ENCODE peak calls at places on chromosome 22, in four cellular contexts. M is keratinocyte, U is fibroblast of lung, S is pancreas. Y is an unnamed sample.

GRCh38 chr22:41915035-41915782 is at the start of gene SHISA8:
- DNase-seq in U (no peak), S (peak; percentile 33), M (no peak), Y (no peak)

GRCh38 chr22:39518996-39519680 is 1.2 kb upstream of the ATF4 start:
- DNase-seq in S (peak; percentile 29), U (peak; percentile 46), M (no peak), Y (no peak)

GRCh38 chr22:41479671-41480396 is 10.9 kb downstream of the ACO2 start:
- DNase-seq in M (no peak), U (peak; percentile 73), S (no peak), Y (no peak)

GRCh38 chr22:31757265-31757664 is 3.4 kb downstream of the DEPDC5 start:
- DNase-seq in U (no peak), S (no peak), M (no peak), Y (no peak)

GRCh38 chr22:49209452-49210195 is 618.0 kb downstream of the BRD1 start:
- DNase-seq in S (no peak), U (no peak), M (no peak), Y (no peak)

GRCh38 chr22:45101828-45102227 is 61.9 kb upstream of the NUP50 start:
- DNase-seq in M (no peak), U (peak; percentile 76), S (no peak), Y (no peak)

GRCh38 chr22:17481424-17481823 is 81.9 kb upstream of the SLC25A18 start:
- DNase-seq in M (no peak), U (no peak), S (no peak), Y (no peak)

GRCh38 chr22:40620464-40621046 is 16.0 kb downstream of the MRTFA start:
- DNase-seq in U (peak; percentile 21), M (peak; percentile 73), S (no peak), Y (peak; percentile 34)

GRCh38 chr22:47090591-47091240 is 328.3 kb downstream of the TBC1D22A start:
- DNase-seq in U (peak; percentile 47), S (no peak), M (peak; percentile 19), Y (no peak)

GRCh38 chr22:48606684-48607307 is 1220.9 kb downstream of the BRD1 start:
- DNase-seq in M (no peak), S (no peak), U (no peak), Y (no peak)

GRCh38 chr22:30425616-30426394 is at the start of gene MTFP1:
- DNase-seq in M (no peak), S (peak; percentile 44), U (peak; percentile 63), Y (no peak)
- TF ChIP-seq CTCF in M (no peak), S (no peak), U (no peak), Y (no peak)

DNA sequence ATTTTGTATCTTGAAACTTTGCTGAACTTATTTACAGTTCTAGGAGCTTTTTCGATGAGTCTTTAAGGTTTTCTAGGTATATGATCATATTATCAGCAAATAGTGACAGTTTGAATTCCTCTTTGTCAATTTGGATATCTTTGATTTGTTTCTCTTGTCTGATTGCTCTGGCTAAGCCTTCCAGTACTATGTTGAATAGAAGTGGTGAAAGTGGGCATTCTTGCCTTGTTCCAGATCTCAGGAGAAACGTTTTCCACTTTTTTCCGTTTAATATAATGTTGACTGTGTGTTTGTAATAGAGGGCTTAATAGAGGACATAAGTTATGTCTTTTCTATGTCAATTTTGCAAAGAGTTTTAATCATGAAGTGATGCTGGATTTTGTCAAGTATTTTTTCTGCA is 124.3 kb downstream of the ZNF280B start:
- DNase-seq in M (no peak), S (no peak), U (no peak), Y (no peak)
- H3K27me3 ChIP-seq in M (peaks cover 6% of the 10 kb centered on the region), S (no peaks in the 10 kb centered on the region), U (no peaks in the 10 kb centered on the region), Y (peaks cover 4% of the 10 kb centered on the region)

GRCh38 chr22:23104109-23104971 is 34.0 kb downstream of the GNAZ start:
- DNase-seq in S (no peak), M (no peak), U (no peak), Y (no peak)
- TF ChIP-seq CTCF in S (no peak), M (no peak), U (no peak), Y (no peak)

GRCh38 chr22:50548913-50549790 is 3.5 kb downstream of the KLHDC7B start:
- DNase-seq in S (no peak), M (no peak), U (no peak), Y (no peak)

GRCh38 chr22:50547231-50547851 is 1.6 kb downstream of the KLHDC7B start:
- DNase-seq in M (no peak), S (no peak), U (no peak), Y (no peak)

GRCh38 chr22:50546326-50547230 is 879 bp downstream of the KLHDC7B start:
- DNase-seq in U (no peak), S (no peak), M (no peak), Y (no peak)

GRCh38 chr22:50550395-50550794 is 4.7 kb downstream of the KLHDC7B start:
- DNase-seq in M (no peak), U (no peak), S (no peak), Y (no peak)

GRCh38 chr22:50548046-50548912 is 2.6 kb downstream of the KLHDC7B start:
- DNase-seq in S (no peak), U (no peak), M (no peak), Y (no peak)
- H3K27me3 ChIP-seq in S (no peaks in the 10 kb centered on the region), U (peaks cover 33% of the 10 kb centered on the region), M (peaks cover 13% of the 10 kb centered on the region), Y (peaks cover 63% of the 10 kb centered on the region)

GRCh38 chr22:19555651-19556050 is 31.4 kb upstream of the CLDN5 start:
- DNase-seq in S (no peak), M (no peak), U (no peak), Y (no peak)
- TF ChIP-seq CTCF in S (no peak), M (no peak), U (no peak), Y (no peak)

GRCh38 chr22:37604875-37605274 is 3.8 kb upstream of the GGA1 start:
- DNase-seq in M (no peak), S (no peak), U (no peak), Y (no peak)
- H3K27me3 ChIP-seq in M (no peaks in the 10 kb centered on the region), S (no peaks in the 10 kb centered on the region), U (peaks cover 8% of the 10 kb centered on the region), Y (peaks cover 4% of the 10 kb centered on the region)

GRCh38 chr22:38309614-38310517 is 7.4 kb downstream of the CSNK1E start:
- DNase-seq in S (no peak), M (no peak), U (peak; percentile 42), Y (no peak)

GRCh38 chr22:38311331-38311635 is 6.0 kb downstream of the CSNK1E start:
- DNase-seq in M (no peak), U (no peak), S (no peak), Y (no peak)

GRCh38 chr22:38312261-38312800 is 4.9 kb downstream of the CSNK1E start:
- DNase-seq in S (no peak), M (no peak), U (peak; percentile 49), Y (no peak)

GRCh38 chr22:38308791-38309498 is 8.3 kb downstream of the CSNK1E start:
- DNase-seq in M (no peak), U (no peak), S (no peak), Y (no peak)

GRCh38 chr22:38310518-38311330 is 6.5 kb downstream of the CSNK1E start:
- DNase-seq in S (no peak), M (no peak), U (no peak), Y (no peak)
- TF ChIP-seq CTCF in S (no peak), M (no peak), U (no peak), Y (no peak)

GRCh38 chr22:37529652-37530345 is 10.6 kb upstream of the CARD10 start:
- DNase-seq in S (no peak), U (no peak), M (no peak), Y (no peak)

GRCh38 chr22:37526376-37526775 is 7.2 kb upstream of the CARD10 start:
- DNase-seq in M (peak; percentile 89), U (no peak), S (no peak), Y (no peak)

GRCh38 chr22:37525073-37525745 is 6.0 kb upstream of the CARD10 start:
- DNase-seq in U (peak; percentile 61), M (no peak), S (no peak), Y (no peak)

GRCh38 chr22:37521236-37521739 is 2.1 kb upstream of the CARD10 start:
- DNase-seq in S (no peak), U (no peak), M (no peak), Y (no peak)

GRCh38 chr22:37525746-37526350 is 6.6 kb upstream of the CARD10 start:
- DNase-seq in S (no peak), U (no peak), M (no peak), Y (no peak)
- H3K27me3 ChIP-seq in S (no peaks in the 10 kb centered on the region), U (no peaks in the 10 kb centered on the region), M (no peaks in the 10 kb centered on the region), Y (no peaks in the 10 kb centered on the region)

GRCh38 chr22:35761037-35761436 is 43.4 kb downstream of the APOL5 start:
- DNase-seq in U (peak; percentile 45), S (no peak), M (no peak), Y (no peak)
- TF ChIP-seq CTCF in U (peak; percentile 30), S (no peak), M (no peak), Y (no peak)